ENCODE peak calls at places on chromosome 15, in ten cellular contexts. B is lower leg skin; D is transverse colon; K is AG09309; C is HTR-8/SVneo; F is CD4-positive, alpha-beta T cell; O is GM10248; Y is GM23248; S is iris pigment epithelial cell; L is HepG2. W is an unnamed sample.

GRCh38 chr15:86349565-86349964 is 269.9 kb downstream of the AGBL1 start:
- DNase-seq in F (no peak), D (no peak), O (no peak), S (no peak), K (no peak), C (no peak), L (no peak), Y (no peak), B (no peak), W (no peak)

GRCh38 chr15:69313437-69314000 is 14.8 kb downstream of the PAQR5 start:
- DNase-seq in S (no peak), C (no peak), D (no peak), Y (no peak), F (no peak), B (no peak), O (no peak), K (no peak), L (no peak), W (no peak)

GRCh38 chr15:91407237-91407889 is 307.3 kb downstream of the SV2B start:
- DNase-seq in B (no peak), F (no peak), Y (peak; percentile 12), D (no peak), S (peak; percentile 31), L (no peak), O (no peak), C (no peak), K (no peak), W (no peak)

GRCh38 chr15:95409924-95410323 is 920.6 kb upstream of the NR2F2 start:
- DNase-seq in S (peak; percentile 61), K (no peak), L (no peak), B (no peak), C (no peak), D (no peak), F (no peak), O (no peak), Y (no peak), W (no peak)

GRCh38 chr15:26134812-26135211 is 271.7 kb upstream of the ATP10A start:
- DNase-seq in B (no peak), S (no peak), L (no peak), C (no peak), Y (no peak), F (no peak), O (no peak), K (no peak), D (no peak), W (no peak)

GRCh38 chr15:22980189-22981136 is at the start of gene CYFIP1:
- DNase-seq in D (peak; percentile 90), K (no peak), B (peak; percentile 96), F (no peak), C (peak; percentile 75), O (peak; percentile 88), S (peak; percentile 86), Y (peak; percentile 92), L (peak; percentile 68), W (peak; percentile 95)

GRCh38 chr15:85753261-85753660 is 41.5 kb downstream of the KLHL25 start:
- DNase-seq in K (no peak), L (no peak), Y (no peak), D (no peak), S (no peak), C (no peak), F (no peak), O (no peak), B (peak; percentile 14), W (peak; percentile 15)

GRCh38 chr15:99961011-99961441 is 227.8 kb upstream of the LYSMD4 start:
- DNase-seq in Y (peak; percentile 5), L (no peak), S (peak; percentile 17), O (peak; percentile 5), F (no peak), C (no peak), D (no peak), B (peak; percentile 85), K (no peak), W (no peak)

GRCh38 chr15:44038801-44039200 is 156.3 kb downstream of the FRMD5 start:
- DNase-seq in S (peak; percentile 56), B (no peak), L (peak; percentile 11), F (no peak), Y (no peak), D (no peak), K (no peak), C (no peak), O (no peak), W (no peak)

GRCh38 chr15:69532856-69533255 is 80.2 kb downstream of the RPLP1 start:
- DNase-seq in O (no peak), B (no peak), D (no peak), K (no peak), Y (no peak), L (no peak), S (no peak), C (no peak), F (no peak), W (no peak)

GRCh38 chr15:83046558-83047127 is 20.4 kb downstream of the BTBD1 start:
- DNase-seq in S (peak; percentile 78), D (no peak), O (no peak), K (no peak), B (no peak), Y (peak; percentile 74), L (no peak), C (no peak), F (no peak), W (no peak)

GRCh38 chr15:41904487-41905359 is 10.9 kb upstream of the SPTBN5 start:
- DNase-seq in Y (peak; percentile 69), S (peak; percentile 59), B (no peak), K (no peak), D (peak; percentile 63), F (peak; percentile 70), O (peak; percentile 84), C (peak; percentile 81), L (peak; percentile 64), W (no peak)

GRCh38 chr15:73328149-73328820 is 40.5 kb downstream of the HCN4 start:
- DNase-seq in F (no peak), L (no peak), K (no peak), B (no peak), D (no peak), S (no peak), Y (no peak), C (no peak), O (no peak), W (no peak)

GRCh38 chr15:77168616-77169015 is 97.7 kb upstream of the TSPAN3 start:
- DNase-seq in Y (no peak), C (no peak), L (no peak), B (no peak), F (no peak), S (no peak), D (no peak), O (no peak), K (no peak), W (no peak)

GRCh38 chr15:92521624-92522008 is 127.9 kb downstream of the ST8SIA2 start:
- DNase-seq in F (peak; percentile 37), D (peak; percentile 77), Y (peak; percentile 88), K (peak; percentile 70), O (peak; percentile 57), C (peak; percentile 29), L (peak; percentile 51), S (peak; percentile 67), B (peak; percentile 94), W (peak; percentile 86)

W was measured in tibial artery.